ENCODE peak calls at places on chromosomes 7 and 10, in four cellular contexts. O, R, E and Z are unnamed samples.

GRCh38 chr7:82605247-82605864 is 161.8 kb upstream of the CACNA2D1 start:
- DNase-seq in R (peak), E (peak), O (peak), Z (peak)

GRCh38 chr10:5645375-5645774 is 21.0 kb downstream of the ASB13 start:
- DNase-seq in R (no peak), E (no peak), O (peak), Z (no peak)

GRCh38 chr10:6558272-6558671 is 21.8 kb downstream of the PRKCQ start:
- DNase-seq in E (no peak), O (no peak), R (no peak), Z (no peak)

GRCh38 chr10:71475243-71475871 is 78.6 kb downstream of the CDH23 start:
- DNase-seq in R (no peak), E (no peak), O (peak), Z (peak)

GRCh38 chr10:111148440-111148839 is 71.6 kb downstream of the ADRA2A start:
- DNase-seq in R (no peak), O (no peak), E (no peak), Z (no peak)

GRCh38 chr10:67088035-67088434 is 162.2 kb downstream of the LRRTM3 start:
- DNase-seq in O (no peak), E (no peak), R (no peak), Z (no peak)

GRCh38 chr7:150428671-150429451 is 21.6 kb upstream of the GIMAP8 start:
- DNase-seq in O (peak), E (no peak), R (no peak), Z (peak)

GRCh38 chr10:44353128-44353390 is 31.8 kb downstream of the CXCL12 start:
- DNase-seq in O (no peak), R (no peak), E (no peak), Z (no peak)

GRCh38 chr10:29501692-29502091 is 133.1 kb downstream of the SVIL start:
- DNase-seq in O (no peak), R (no peak), E (no peak), Z (no peak)

GRCh38 chr10:34628174-34628802 is 186.8 kb downstream of the PARD3 start:
- DNase-seq in E (peak), R (no peak), O (peak), Z (peak)

GRCh38 chr7:32616625-32617024 is 121.3 kb downstream of the AVL9 start:
- DNase-seq in R (peak), O (peak), E (peak), Z (no peak)

GRCh38 chr10:50576245-50576815 is 47.4 kb downstream of the SGMS1 start:
- DNase-seq in O (peak), E (no peak), R (no peak), Z (peak)

DNA sequence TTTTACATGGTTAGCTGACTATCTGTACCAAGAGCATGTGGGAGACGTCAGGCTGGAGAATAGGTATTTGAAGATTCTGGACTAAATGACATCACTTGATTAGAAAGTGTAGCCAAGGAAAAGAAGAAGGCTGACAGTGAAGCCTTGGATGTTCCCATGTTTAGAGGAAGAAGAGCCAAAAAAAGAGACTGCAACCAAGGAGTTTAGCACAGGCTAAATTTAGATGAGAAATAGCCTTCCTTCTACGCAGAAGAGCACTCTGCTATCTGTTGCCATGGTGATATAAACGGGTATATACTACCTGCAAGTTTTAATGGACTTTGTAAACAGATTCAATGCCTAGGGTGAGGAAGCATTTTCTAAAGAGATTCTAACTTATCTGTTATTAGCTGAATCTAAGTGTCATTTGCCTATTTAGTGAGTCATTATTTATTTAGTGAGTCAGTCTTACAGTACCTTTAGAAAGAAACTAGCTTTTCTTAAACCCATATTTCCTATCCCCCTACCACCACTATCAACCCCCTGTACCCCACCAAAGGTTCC is 69.8 kb downstream of the CDK6 start:
- DNase-seq in O (no peak), R (peak), E (no peak), Z (no peak)
- H3K4me3 ChIP-seq in O (no peak), R (no peak), E (no peak), Z (no peak)

GRCh38 chr10:78937800-78938694 is 130.7 kb upstream of the ZMIZ1 start:
- DNase-seq in R (peak), E (no peak), O (no peak), Z (no peak)
- H3K27ac ChIP-seq in R (peak), E (no peak), O (no peak), Z (no peak)

DNA sequence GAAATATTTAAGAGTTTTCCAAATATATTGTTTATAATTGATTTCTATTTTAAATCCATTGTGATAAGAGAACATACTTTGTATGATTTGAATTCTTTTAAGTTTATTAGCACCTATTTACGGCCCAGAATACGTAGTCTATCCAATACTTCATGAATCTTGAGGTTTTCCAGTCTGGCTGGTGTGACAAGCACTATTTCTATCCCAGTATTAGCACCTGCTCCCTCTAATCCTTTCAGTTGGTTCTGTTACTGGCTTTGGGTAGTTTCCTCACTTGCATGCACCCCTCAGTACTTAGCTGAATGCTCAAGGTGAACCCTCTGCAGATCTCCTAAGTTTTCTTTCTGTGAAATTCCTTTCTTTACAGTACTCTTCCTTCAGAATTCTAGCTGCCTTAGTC is 166.8 kb downstream of the C1GALT1 start:
- DNase-seq in R (no peak), O (no peak), E (no peak), Z (no peak)
- H3K4me3 ChIP-seq in R (no peak), O (no peak), E (no peak), Z (no peak)

GRCh38 chr10:130884456-130884855 is 427.1 kb downstream of the TCERG1L start:
- DNase-seq in R (no peak), E (no peak), O (no peak), Z (no peak)
- H3K27ac ChIP-seq in R (no peak), E (no peak), O (no peak), Z (no peak)